ENCODE peak calls at places on chromosomes 11 and 22, in five cellular contexts. V is IMR-90; Q is activated effector memory CD4-positive, alpha-beta T cell treated with Interleukin-2 at 50 U/mL for 16 hours; N is stimulated activated CD4-positive, alpha-beta T cell treated with anti-CD3 and anti-CD28 coated beads, Interleukin-2, amount 100 ng/mL, for 24 hours; F is kidney. J is an unnamed sample.

GRCh38 chr11:63212742-63213141 is 30.7 kb downstream of the SLC22A25 start:
- DNase-seq in V (no peak), Q (no peak), N (peak; percentile 5), F (no peak), J (no peak)

GRCh38 chr11:62608776-62609175 is 3.8 kb downstream of the EML3 start:
- DNase-seq in V (no peak), Q (no peak), N (no peak), F (no peak), J (no peak)

GRCh38 chr11:33920838-33921613 is 29.1 kb upstream of the LMO2 start:
- DNase-seq in V (no peak), Q (no peak), N (peak; percentile 35), F (no peak), J (no peak)

GRCh38 chr11:46676436-46677158 is 23.8 kb downstream of the ARHGAP1 start:
- DNase-seq in V (no peak), Q (no peak), N (no peak), F (peak; percentile 46), J (no peak)

GRCh38 chr11:69192282-69192681 is 36.5 kb downstream of the SMIM38 start:
- DNase-seq in V (no peak), Q (no peak), N (no peak), F (no peak), J (no peak)

GRCh38 chr11:31764766-31765165 is 46.4 kb downstream of the PAX6 start:
- DNase-seq in V (no peak), Q (no peak), N (no peak), F (no peak), J (peak; percentile 32)

GRCh38 chr22:19011075-19011474 is 75.0 kb upstream of the PRODH start:
- DNase-seq in V (no peak), Q (no peak), N (no peak), F (no peak), J (no peak)

GRCh38 chr11:134667175-134667500 is 255.1 kb upstream of the B3GAT1 start:
- DNase-seq in V (no peak), Q (no peak), N (no peak), F (no peak), J (no peak)

GRCh38 chr11:16738949-16739262 is 459 bp downstream of the C11orf58 start:
- DNase-seq in V (no peak), Q (no peak), N (no peak), F (no peak), J (no peak)

GRCh38 chr11:119788096-119788883 is 59.3 kb upstream of the NECTIN1 start:
- DNase-seq in V (no peak), Q (no peak), N (no peak), F (peak; percentile 54), J (no peak)

GRCh38 chr11:2670541-2671100 is 29.2 kb downstream of the KCNQ1OT1 start:
- DNase-seq in V (no peak), Q (no peak), N (no peak), F (no peak), J (no peak)

GRCh38 chr22:46350111-46350510 is 14.6 kb downstream of the TRMU start:
- DNase-seq in V (no peak), Q (no peak), N (no peak), F (no peak), J (no peak)

GRCh38 chr11:47331454-47332302 is 20.8 kb downstream of the MYBPC3 start:
- DNase-seq in V (no peak), Q (no peak), N (no peak), F (no peak), J (no peak)

GRCh38 chr22:49776891-49777290 is 50.8 kb downstream of the BRD1 start:
- DNase-seq in V (no peak), Q (no peak), N (no peak), F (peak; percentile 75), J (no peak)

GRCh38 chr11:64514596-64514995 is 76.4 kb upstream of the SLC22A12 start:
- DNase-seq in V (no peak), Q (no peak), N (no peak), F (no peak), J (no peak)

GRCh38 chr11:85114786-85115185 is 512.4 kb downstream of the DLG2 start:
- DNase-seq in V (peak; percentile 54), Q (no peak), N (no peak), F (no peak), J (no peak)

GRCh38 chr11:111846063-111846462 is 25.3 kb downstream of the ALG9 start:
- DNase-seq in V (peak; percentile 87), Q (no peak), N (no peak), F (no peak), J (no peak)

GRCh38 chr11:69170704-69171103 is 15.0 kb downstream of the SMIM38 start:
- DNase-seq in V (no peak), Q (no peak), N (no peak), F (no peak), J (no peak)

GRCh38 chr11:120001161-120002135 is 136.5 kb downstream of the TRIM29 start:
- DNase-seq in V (no peak), Q (no peak), N (no peak), F (no peak), J (peak; percentile 68)

GRCh38 chr22:25334091-25334490 is 114.7 kb downstream of the CRYBB2 start:
- DNase-seq in V (peak; percentile 16), Q (no peak), N (peak; percentile 79), F (no peak), J (no peak)

GRCh38 chr11:12845739-12846358 is 163.3 kb upstream of the RASSF10 start:
- DNase-seq in V (peak; percentile 78), Q (no peak), N (no peak), F (no peak), J (peak; percentile 93)